ENCODE peak calls at places on chromosome 19, in five cellular contexts. G is H1, U is K562, Z is HepG2, C is GM12878. Y is an unnamed sample.

GRCh38 chr19:12828494-12828893 is 5.9 kb downstream of the RTBDN start:
- DNase-seq in U (peak), Z (peak), C (no peak), G (no peak), Y (peak)

GRCh38 chr19:2724148-2724557 is 3.0 kb upstream of the DIRAS1 start:
- DNase-seq in C (no peak), U (no peak), G (no peak), Z (no peak), Y (no peak)

GRCh38 chr19:48746738-48747575 is at the start of gene IZUMO1:
- DNase-seq in U (peak), C (no peak), G (no peak), Z (no peak), Y (peak)

GRCh38 chr19:920051-920857 is 3.1 kb downstream of the KISS1R start:
- DNase-seq in U (no peak), Z (no peak), G (no peak), C (no peak), Y (peak)

GRCh38 chr19:47093841-47094240 is 19.7 kb downstream of the ZC3H4 start:
- DNase-seq in U (no peak), G (no peak), C (no peak), Z (no peak), Y (no peak)

GRCh38 chr19:52700673-52701072 is 34.2 kb downstream of the ZNF611 start:
- DNase-seq in C (no peak), Z (peak), G (no peak), U (no peak), Y (no peak)

GRCh38 chr19:3642987-3643386 is 16.4 kb upstream of the CACTIN start:
- DNase-seq in Z (no peak), C (no peak), U (peak), G (no peak), Y (peak)

GRCh38 chr19:53906211-53907192 is 2.6 kb upstream of the CACNG7 start:
- DNase-seq in G (no peak), U (peak), C (no peak), Z (no peak), Y (peak)

GRCh38 chr19:46913198-46913851 is 52.5 kb downstream of the ARHGAP35 start:
- DNase-seq in Z (no peak), C (no peak), G (no peak), U (no peak), Y (no peak)

GRCh38 chr19:39083983-39084731 is at the start of gene ACP7:
- DNase-seq in G (no peak), C (no peak), Z (no peak), U (no peak), Y (peak)

GRCh38 chr19:33819875-33820781 is 23.5 kb downstream of the KCTD15 start:
- DNase-seq in G (no peak), U (peak), Z (peak), C (no peak), Y (peak)

GRCh38 chr19:39390460-39390758 is 497 bp downstream of the PAF1 start:
- DNase-seq in C (no peak), G (no peak), U (no peak), Z (no peak), Y (no peak)

GRCh38 chr19:3734310-3734600 is 26.1 kb downstream of the TJP3 start:
- DNase-seq in G (no peak), C (no peak), U (no peak), Z (no peak), Y (no peak)

GRCh38 chr19:38039966-38040365 is 133.0 kb downstream of the SIPA1L3 start:
- DNase-seq in Z (no peak), C (no peak), G (no peak), U (no peak), Y (no peak)

GRCh38 chr19:46785054-46785979 is 3.1 kb downstream of the SLC1A5 start:
- DNase-seq in U (no peak), C (no peak), Z (no peak), G (no peak), Y (no peak)

GRCh38 chr19:5170329-5170745 is 170.3 kb downstream of the PTPRS start:
- DNase-seq in Z (no peak), U (peak), G (no peak), C (no peak), Y (peak)

GRCh38 chr19:516884-517424 is 9.7 kb downstream of the TPGS1 start:
- DNase-seq in Z (no peak), C (no peak), U (peak), G (no peak), Y (no peak)

GRCh38 chr19:6464070-6464873 is at the start of gene CRB3:
- DNase-seq in Z (peak), U (no peak), G (peak), C (no peak), Y (peak)

DNA sequence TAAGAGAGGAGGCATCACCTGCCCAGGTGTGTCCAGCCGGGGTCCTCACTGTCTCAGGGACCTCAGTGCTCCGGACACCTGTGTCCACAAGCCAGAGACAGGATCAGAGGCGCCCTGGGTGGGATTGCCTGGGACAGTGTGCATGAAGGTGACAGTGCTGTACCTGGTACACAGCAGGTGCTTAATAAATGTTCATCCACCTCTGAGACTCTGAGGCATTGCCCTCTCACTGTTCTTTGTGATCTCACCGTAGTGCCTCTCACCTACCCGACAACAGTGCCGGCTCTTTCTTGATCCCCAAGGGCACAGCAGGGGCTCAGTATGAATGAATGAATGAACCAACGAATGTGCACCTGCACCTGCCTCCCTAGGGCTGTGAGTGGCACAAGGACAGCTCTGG is 9.2 kb downstream of the RDH13 start:
- DNase-seq in Z (no peak), G (no peak), U (no peak), C (no peak), Y (no peak)
- TF ChIP-seq USF2 in Z (no peak), G (no peak), U (no peak), C (no peak), Y (no peak)

GRCh38 chr19:51610576-51610975 is 19.6 kb downstream of the SIGLEC5 start:
- DNase-seq in Z (no peak), U (no peak), C (no peak), G (no peak), Y (no peak)
- TF ChIP-seq SP1 in Z (no peak), U (no peak), C (no peak), G (no peak), Y (no peak)

GRCh38 chr19:19234220-19234816 is 22.6 kb downstream of the NCAN start:
- DNase-seq in G (no peak), Z (no peak), U (no peak), C (no peak), Y (no peak)
- TF ChIP-seq USF2 in G (no peak), Z (no peak), U (no peak), C (no peak), Y (no peak)

GRCh38 chr19:14840206-14840605 is 5.2 kb upstream of the OR7A5 start:
- DNase-seq in U (no peak), Z (no peak), C (no peak), G (no peak), Y (no peak)
- TF ChIP-seq SP1 in U (no peak), Z (no peak), C (no peak), G (no peak), Y (no peak)

GRCh38 chr19:7672522-7672921 is 3.7 kb downstream of the RETN start:
- DNase-seq in C (no peak), G (no peak), U (no peak), Z (no peak), Y (no peak)
- TF ChIP-seq USF2 in C (no peak), G (no peak), U (no peak), Z (no peak), Y (no peak)

DNA sequence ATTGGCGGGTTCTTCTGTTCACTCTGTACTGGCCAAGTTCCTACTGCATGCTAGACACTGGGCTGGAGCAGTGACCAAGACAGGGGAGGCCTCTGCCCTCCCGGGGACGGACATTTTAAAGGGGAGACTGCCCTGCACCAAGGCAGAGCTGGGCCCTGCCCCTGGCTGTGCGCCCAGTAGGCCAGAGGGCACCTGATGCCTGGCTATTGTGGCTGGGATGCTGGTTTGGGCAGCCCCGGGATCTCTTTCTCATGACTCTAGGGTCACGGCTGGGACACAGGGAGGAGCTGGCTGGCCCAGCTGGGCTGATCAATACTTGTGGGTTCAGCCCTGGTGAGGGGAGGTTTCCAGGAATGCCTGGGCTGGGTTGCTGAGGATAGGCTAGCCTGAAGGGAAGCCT is 17.7 kb downstream of the LIPE start:
- DNase-seq in C (no peak), Z (no peak), U (no peak), G (no peak), Y (no peak)
- TF ChIP-seq SP1 in C (no peak), Z (no peak), U (no peak), G (no peak), Y (no peak)